ENCODE peak calls at places on chromosomes 3 and 15, in nine cellular contexts. One of them, this sample, is unnamed.

GRCh38 chr15:40069178-40070165 is 30.5 kb upstream of the SRP14 start:
- DNase-seq in Panc1: peak
- DNase-seq in mucosa of gallbladder: peak
- DNase-seq in T-helper 17 cell: no peak
- DNase-seq in ELR: no peak
- DNase-seq in T follicular helper cell: no peak
- DNase-seq in anterior cingulate cortex: peak
- DNase-seq in GM06990: peak
- DNase-seq in dorsolateral prefrontal cortex: peak
- DNase-seq in this sample: no peak

GRCh38 chr3:42942693-42943092 is 36.4 kb upstream of the GASK1A start:
- DNase-seq in Panc1: no peak
- DNase-seq in mucosa of gallbladder: no peak
- DNase-seq in T-helper 17 cell: no peak
- DNase-seq in ELR: no peak
- DNase-seq in T follicular helper cell: no peak
- DNase-seq in anterior cingulate cortex: no peak
- DNase-seq in GM06990: no peak
- DNase-seq in dorsolateral prefrontal cortex: no peak
- DNase-seq in this sample: no peak

GRCh38 chr15:73934281-73934680 is 8.0 kb downstream of the LOXL1 start:
- DNase-seq in Panc1: no peak
- DNase-seq in mucosa of gallbladder: peak
- DNase-seq in T-helper 17 cell: no peak
- DNase-seq in ELR: peak
- DNase-seq in T follicular helper cell: no peak
- DNase-seq in anterior cingulate cortex: no peak
- DNase-seq in GM06990: no peak
- DNase-seq in dorsolateral prefrontal cortex: no peak
- DNase-seq in this sample: no peak

GRCh38 chr15:79314186-79314585 is 3.3 kb downstream of the TMED3 start:
- DNase-seq in Panc1: no peak
- DNase-seq in mucosa of gallbladder: no peak
- DNase-seq in T-helper 17 cell: no peak
- DNase-seq in ELR: no peak
- DNase-seq in T follicular helper cell: no peak
- DNase-seq in anterior cingulate cortex: no peak
- DNase-seq in GM06990: no peak
- DNase-seq in dorsolateral prefrontal cortex: no peak
- DNase-seq in this sample: no peak

GRCh38 chr15:55277116-55277564 is 12.5 kb downstream of the RAB27A start:
- DNase-seq in Panc1: no peak
- DNase-seq in mucosa of gallbladder: no peak
- DNase-seq in T-helper 17 cell: peak
- DNase-seq in ELR: peak
- DNase-seq in T follicular helper cell: peak
- DNase-seq in anterior cingulate cortex: no peak
- DNase-seq in GM06990: peak
- DNase-seq in dorsolateral prefrontal cortex: no peak
- DNase-seq in this sample: peak

GRCh38 chr15:27500206-27500605 is 529.2 kb downstream of the GABRG3 start:
- DNase-seq in Panc1: no peak
- DNase-seq in mucosa of gallbladder: no peak
- DNase-seq in T-helper 17 cell: no peak
- DNase-seq in ELR: no peak
- DNase-seq in T follicular helper cell: no peak
- DNase-seq in anterior cingulate cortex: no peak
- DNase-seq in GM06990: no peak
- DNase-seq in dorsolateral prefrontal cortex: no peak
- DNase-seq in this sample: no peak

GRCh38 chr3:156689589-156689988 is 15.2 kb downstream of the TIPARP start:
- DNase-seq in Panc1: no peak
- DNase-seq in mucosa of gallbladder: peak
- DNase-seq in T-helper 17 cell: no peak
- DNase-seq in ELR: no peak
- DNase-seq in T follicular helper cell: no peak
- DNase-seq in anterior cingulate cortex: no peak
- DNase-seq in GM06990: no peak
- DNase-seq in dorsolateral prefrontal cortex: no peak
- DNase-seq in this sample: no peak

GRCh38 chr3:17110665-17111396 is 226.1 kb downstream of the PLCL2 start:
- DNase-seq in Panc1: no peak
- DNase-seq in mucosa of gallbladder: no peak
- DNase-seq in T-helper 17 cell: no peak
- DNase-seq in ELR: no peak
- DNase-seq in T follicular helper cell: no peak
- DNase-seq in anterior cingulate cortex: no peak
- DNase-seq in GM06990: no peak
- DNase-seq in dorsolateral prefrontal cortex: no peak
- DNase-seq in this sample: no peak

GRCh38 chr3:49799105-49799504 is 568 bp downstream of the CDHR4 start:
- DNase-seq in Panc1: no peak
- DNase-seq in mucosa of gallbladder: no peak
- DNase-seq in T-helper 17 cell: no peak
- DNase-seq in ELR: no peak
- DNase-seq in T follicular helper cell: no peak
- DNase-seq in anterior cingulate cortex: no peak
- DNase-seq in GM06990: no peak
- DNase-seq in dorsolateral prefrontal cortex: no peak
- DNase-seq in this sample: no peak

GRCh38 chr15:81809543-81809942 is 236.3 kb downstream of the MEX3B start:
- DNase-seq in Panc1: no peak
- DNase-seq in mucosa of gallbladder: no peak
- DNase-seq in T-helper 17 cell: no peak
- DNase-seq in ELR: peak
- DNase-seq in T follicular helper cell: no peak
- DNase-seq in anterior cingulate cortex: no peak
- DNase-seq in GM06990: no peak
- DNase-seq in dorsolateral prefrontal cortex: no peak
- DNase-seq in this sample: no peak

GRCh38 chr3:52339612-52340011 is 23.5 kb downstream of the DNAH1 start:
- DNase-seq in Panc1: peak
- DNase-seq in mucosa of gallbladder: peak
- DNase-seq in T-helper 17 cell: no peak
- DNase-seq in ELR: peak
- DNase-seq in T follicular helper cell: peak
- DNase-seq in anterior cingulate cortex: peak
- DNase-seq in GM06990: no peak
- DNase-seq in dorsolateral prefrontal cortex: peak
- DNase-seq in this sample: peak

GRCh38 chr3:54994026-54994626 is 66.3 kb upstream of the LRTM1 start:
- DNase-seq in Panc1: no peak
- DNase-seq in mucosa of gallbladder: no peak
- DNase-seq in T-helper 17 cell: no peak
- DNase-seq in ELR: no peak
- DNase-seq in T follicular helper cell: no peak
- DNase-seq in anterior cingulate cortex: no peak
- DNase-seq in GM06990: no peak
- DNase-seq in dorsolateral prefrontal cortex: no peak
- DNase-seq in this sample: no peak

GRCh38 chr3:184620101-184620798 is 58.7 kb downstream of the EPHB3 start:
- DNase-seq in Panc1: peak
- DNase-seq in mucosa of gallbladder: no peak
- DNase-seq in T-helper 17 cell: no peak
- DNase-seq in ELR: peak
- DNase-seq in T follicular helper cell: no peak
- DNase-seq in anterior cingulate cortex: no peak
- DNase-seq in GM06990: no peak
- DNase-seq in dorsolateral prefrontal cortex: no peak
- DNase-seq in this sample: no peak

GRCh38 chr3:196634224-196634623 is 5.3 kb upstream of the NRROS start:
- DNase-seq in Panc1: no peak
- DNase-seq in mucosa of gallbladder: no peak
- DNase-seq in T-helper 17 cell: no peak
- DNase-seq in ELR: no peak
- DNase-seq in T follicular helper cell: no peak
- DNase-seq in anterior cingulate cortex: no peak
- DNase-seq in GM06990: no peak
- DNase-seq in dorsolateral prefrontal cortex: no peak
- DNase-seq in this sample: no peak